ENCODE peak calls at places on chromosomes 11 and 22, in six cellular contexts. L is pancreas, D is left lung, I is transverse colon, V is brain microvascular endothelial cell, N is psoas muscle. U is an unnamed sample.

GRCh38 chr11:70378506-70379134 is 19.7 kb upstream of the CTTN start:
- DNase-seq in L (no peak), D (no peak), I (no peak), V (no peak), N (no peak), U (no peak)

GRCh38 chr11:72446929-72447753 is 12.8 kb upstream of the CLPB start:
- DNase-seq in L (no peak), D (no peak), I (no peak), V (peak), N (no peak), U (peak)

GRCh38 chr11:131690776-131691557 is 320.6 kb downstream of the NTM start:
- DNase-seq in L (peak), D (no peak), I (no peak), V (no peak), N (peak), U (no peak)

GRCh38 chr11:126443120-126443519 is 87.6 kb downstream of the ST3GAL4 start:
- DNase-seq in L (no peak), D (no peak), I (no peak), V (no peak), N (no peak), U (no peak)

GRCh38 chr11:65868076-65868667 is 4.4 kb downstream of the EFEMP2 start:
- DNase-seq in L (no peak), D (no peak), I (no peak), V (no peak), N (no peak), U (no peak)

GRCh38 chr11:93123351-93123898 is 74.4 kb downstream of the SLC36A4 start:
- DNase-seq in L (peak), D (no peak), I (peak), V (no peak), N (no peak), U (no peak)

GRCh38 chr11:10655931-10656576 is 37.5 kb downstream of the IRAG1 start:
- DNase-seq in L (no peak), D (no peak), I (no peak), V (no peak), N (no peak), U (no peak)

GRCh38 chr11:90218606-90219005 is 4.2 kb downstream of the CHORDC1 start:
- DNase-seq in L (no peak), D (no peak), I (no peak), V (no peak), N (peak), U (no peak)

GRCh38 chr22:43305806-43306205 is 37.4 kb downstream of the SCUBE1 start:
- DNase-seq in L (no peak), D (no peak), I (no peak), V (no peak), N (no peak), U (no peak)

GRCh38 chr22:30234786-30235470 is 11.6 kb downstream of the LIF start:
- DNase-seq in L (no peak), D (peak), I (no peak), V (no peak), N (no peak), U (peak)

GRCh38 chr11:73317373-73317772 is 9.3 kb downstream of the ARHGEF17 start:
- DNase-seq in L (no peak), D (no peak), I (peak), V (no peak), N (peak), U (no peak)

GRCh38 chr11:101127348-101127698 is 2.3 kb downstream of the PGR start:
- DNase-seq in L (no peak), D (no peak), I (peak), V (no peak), N (peak), U (no peak)

GRCh38 chr11:6204708-6205107 is 649 bp upstream of the C11orf42 start:
- DNase-seq in L (no peak), D (no peak), I (no peak), V (no peak), N (no peak), U (no peak)

GRCh38 chr11:45149483-45150056 is 3.1 kb downstream of the PRDM11 start:
- DNase-seq in L (no peak), D (no peak), I (no peak), V (no peak), N (no peak), U (no peak)

GRCh38 chr11:34262601-34263081 is 95.2 kb downstream of the ABTB2 start:
- DNase-seq in L (no peak), D (no peak), I (no peak), V (no peak), N (no peak), U (no peak)

GRCh38 chr22:36901411-36902142 is 11.9 kb upstream of the CSF2RB start:
- DNase-seq in L (no peak), D (no peak), I (peak), V (no peak), N (no peak), U (no peak)

GRCh38 chr11:61889831-61890230 is 1.5 kb downstream of the FADS3 start:
- DNase-seq in L (no peak), D (no peak), I (no peak), V (no peak), N (no peak), U (no peak)

GRCh38 chr11:92440701-92441338 is 216.2 kb downstream of the FAT3 start:
- DNase-seq in L (no peak), D (no peak), I (no peak), V (no peak), N (no peak), U (no peak)

GRCh38 chr11:81644239-81644840 is 1089.3 kb downstream of the FAM181B start:
- DNase-seq in L (no peak), D (no peak), I (no peak), V (peak), N (no peak), U (peak)

GRCh38 chr11:128361451-128362020 is 225.8 kb downstream of the ETS1 start:
- DNase-seq in L (no peak), D (no peak), I (no peak), V (peak), N (no peak), U (peak)

GRCh38 chr11:73218106-73218829 is at the start of gene P2RY2:
- DNase-seq in L (peak), D (peak), I (peak), V (no peak), N (peak), U (no peak)

GRCh38 chr11:22304337-22304961 is 33.7 kb upstream of the SLC17A6 start:
- DNase-seq in L (no peak), D (no peak), I (no peak), V (no peak), N (no peak), U (no peak)

GRCh38 chr11:119092880-119093665 is 8.4 kb downstream of the HMBS start:
- DNase-seq in L (no peak), D (no peak), I (no peak), V (no peak), N (no peak), U (no peak)

GRCh38 chr11:67248653-67249052 is 17.6 kb upstream of the GRK2 start:
- DNase-seq in L (no peak), D (peak), I (no peak), V (no peak), N (peak), U (no peak)

GRCh38 chr22:27032121-27032761 is 374.9 kb downstream of the MIAT start:
- DNase-seq in L (peak), D (no peak), I (no peak), V (no peak), N (peak), U (no peak)

GRCh38 chr11:133956650-133957633 is at the start of gene IGSF9B:
- DNase-seq in L (peak), D (peak), I (peak), V (peak), N (peak), U (no peak)

GRCh38 chr22:37313376-37314314 is 31.3 kb downstream of the CYTH4 start:
- DNase-seq in L (no peak), D (no peak), I (no peak), V (no peak), N (peak), U (no peak)

GRCh38 chr11:102592634-102593581 is 32.2 kb downstream of the MMP20 start:
- DNase-seq in L (no peak), D (no peak), I (no peak), V (no peak), N (no peak), U (no peak)

DNA sequence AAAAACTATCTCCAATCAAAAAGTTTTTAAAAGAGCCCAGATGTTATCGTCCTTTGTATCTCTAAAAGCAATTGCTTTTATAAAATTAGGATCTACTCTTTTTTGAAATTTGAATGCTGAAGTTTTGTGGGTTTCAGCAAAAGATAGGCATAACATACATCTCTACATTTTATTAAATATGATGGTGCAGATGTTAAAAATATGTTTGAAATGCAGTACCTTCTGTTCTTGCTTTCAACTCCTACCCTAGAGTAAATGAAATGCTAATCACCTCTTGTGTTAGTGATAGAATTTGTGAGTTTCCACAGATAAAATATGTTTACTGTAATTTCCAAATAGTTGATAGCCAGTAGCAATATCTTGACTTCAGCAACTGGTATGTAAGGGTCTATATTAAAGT is 95.7 kb upstream of the VPREB1 start:
- DNase-seq in L (no peak), D (no peak), I (no peak), V (no peak), N (no peak), U (no peak)
- TF ChIP-seq CTCF in L (no peak), D (no peak), I (no peak), V (no peak), N (no peak), U (no peak)

GRCh38 chr22:49657275-49657973 is 170.2 kb downstream of the BRD1 start:
- DNase-seq in L (peak), D (peak), I (peak), V (no peak), N (peak), U (no peak)

GRCh38 chr22:49657974-49658550 is 169.6 kb downstream of the BRD1 start:
- DNase-seq in L (no peak), D (no peak), I (no peak), V (no peak), N (no peak), U (no peak)

GRCh38 chr22:49655168-49655812 is 172.4 kb downstream of the BRD1 start:
- DNase-seq in L (no peak), D (no peak), I (no peak), V (no peak), N (no peak), U (no peak)

GRCh38 chr22:49658902-49659280 is 168.8 kb downstream of the BRD1 start:
- DNase-seq in L (no peak), D (no peak), I (no peak), V (no peak), N (no peak), U (no peak)

DNA sequence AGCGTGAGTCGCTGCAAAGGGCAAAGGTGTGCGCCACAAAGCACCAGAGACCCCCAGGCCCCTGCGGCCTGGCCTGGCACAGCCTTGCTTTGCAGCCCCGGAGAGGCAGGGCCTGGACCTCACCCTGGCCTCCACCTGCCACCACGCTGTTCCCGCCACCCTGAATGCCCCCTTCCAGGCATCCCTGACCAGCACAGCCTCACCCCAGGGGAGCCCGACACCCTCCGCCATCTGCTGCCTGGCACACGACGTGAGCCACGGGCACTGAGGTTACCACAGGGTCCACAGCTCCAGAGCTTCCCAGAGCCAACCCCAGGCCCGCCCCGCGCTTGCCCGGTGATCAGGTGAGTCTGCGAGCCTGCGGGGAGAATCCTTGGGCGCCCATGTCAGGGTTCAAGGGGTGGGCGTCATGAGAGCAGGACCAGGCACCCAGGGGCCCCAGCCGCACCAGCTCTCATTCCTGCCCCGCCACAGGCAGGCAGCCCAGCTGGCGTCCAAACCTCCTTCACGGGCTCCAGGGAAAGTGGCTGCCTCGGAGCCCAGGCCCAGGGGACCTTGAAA is 171.3 kb downstream of the BRD1 start:
- DNase-seq in L (peak), D (no peak), I (no peak), V (no peak), N (no peak), U (no peak)
- H3K4me3 ChIP-seq in L (no peak), D (peak), I (peak), V (no peak), N (peak), U (no peak)

GRCh38 chr11:86518211-86518610 is 143.5 kb downstream of the CCDC81 start:
- DNase-seq in L (no peak), D (no peak), I (no peak), V (no peak), N (no peak), U (no peak)

GRCh38 chr11:86515297-86516094 is 140.8 kb downstream of the CCDC81 start:
- DNase-seq in L (no peak), D (no peak), I (no peak), V (peak), N (no peak), U (peak)

GRCh38 chr11:86514453-86514852 is 139.8 kb downstream of the CCDC81 start:
- DNase-seq in L (no peak), D (no peak), I (no peak), V (no peak), N (no peak), U (no peak)

GRCh38 chr11:86519064-86519911 is 144.6 kb downstream of the CCDC81 start:
- DNase-seq in L (no peak), D (no peak), I (no peak), V (peak), N (no peak), U (peak)

GRCh38 chr11:86517557-86517956 is 142.9 kb downstream of the CCDC81 start:
- DNase-seq in L (no peak), D (no peak), I (no peak), V (no peak), N (no peak), U (no peak)
- TF ChIP-seq CTCF in L (no peak), D (no peak), I (no peak), V (no peak), N (no peak), U (no peak)

GRCh38 chr22:19759459-19759993 is 1.1 kb upstream of the TBX1 start:
- DNase-seq in L (no peak), D (no peak), I (no peak), V (no peak), N (no peak), U (no peak)

GRCh38 chr22:19761500-19762314 is 1.1 kb downstream of the TBX1 start:
- DNase-seq in L (no peak), D (no peak), I (no peak), V (no peak), N (no peak), U (no peak)

GRCh38 chr22:19759994-19760651 is 455 bp upstream of the TBX1 start:
- DNase-seq in L (no peak), D (no peak), I (no peak), V (no peak), N (no peak), U (no peak)

GRCh38 chr22:19761022-19761499 is 483 bp downstream of the TBX1 start:
- DNase-seq in L (no peak), D (no peak), I (no peak), V (no peak), N (no peak), U (no peak)

GRCh38 chr22:19760652-19761002 is at the start of gene TBX1:
- DNase-seq in L (no peak), D (no peak), I (no peak), V (no peak), N (no peak), U (no peak)
- H3K4me3 ChIP-seq in L (no peak), D (no peak), I (peak), V (peak), N (peak), U (no peak)

GRCh38 chr22:23858484-23858815 is 775 bp downstream of the SLC2A11 start:
- DNase-seq in L (no peak), D (no peak), I (no peak), V (no peak), N (no peak), U (no peak)
- TF ChIP-seq CTCF in L (no peak), D (no peak), I (no peak), V (no peak), N (no peak), U (no peak)

GRCh38 chr11:75667268-75667830 is 1.5 kb downstream of the MAP6 start:
- DNase-seq in L (peak), D (no peak), I (peak), V (no peak), N (no peak), U (no peak)
- H3K4me3 ChIP-seq in L (peak), D (peak), I (peak), V (peak), N (peak), U (peak)

GRCh38 chr11:787084-787675 is 2.7 kb downstream of the CEND1 start:
- DNase-seq in L (no peak), D (no peak), I (no peak), V (no peak), N (no peak), U (no peak)

GRCh38 chr11:779955-780532 is 2.8 kb upstream of the GATD1 start:
- DNase-seq in L (no peak), D (no peak), I (no peak), V (no peak), N (no peak), U (no peak)

GRCh38 chr11:782264-783174 is 5.2 kb upstream of the GATD1 start:
- DNase-seq in L (no peak), D (no peak), I (no peak), V (no peak), N (peak), U (no peak)

GRCh38 chr11:786235-787083 is 3.4 kb downstream of the CEND1 start:
- DNase-seq in L (no peak), D (no peak), I (no peak), V (no peak), N (no peak), U (no peak)

GRCh38 chr11:783581-784015 is 6.3 kb downstream of the CEND1 start:
- DNase-seq in L (peak), D (peak), I (peak), V (peak), N (peak), U (peak)
- TF ChIP-seq CTCF in L (peak), D (peak), I (peak), V (peak), N (peak), U (peak)

U was measured in AG09309.